ENCODE peak calls at places on chromosomes 4 and X, in ten cellular contexts. C is SHP77; M is RPMI8226; F is IMR-90; J is KG1; Y is NCI-H1105 treated with DMSO at 0.1 percent for 48 hours; D is NCI-H345; P is Jurkat, Clone E6-1; N is M059J; A is NCI-H1092. S is an unnamed sample.

GRCh38 chrX:19382500-19383145 is 38.9 kb downstream of the PDHA1 start:
- DNase-seq in P (peak), M (peak), F (peak), A (peak), J (no peak), D (peak), Y (no peak), N (peak), C (peak), S (peak)

GRCh38 chrX:119880552-119881437 is 9.2 kb downstream of the NDUFA1 start:
- DNase-seq in J (no peak), Y (peak), P (peak), N (peak), M (peak), C (peak), D (peak), F (peak), A (peak), S (peak)

GRCh38 chr4:6689506-6689960 is 4.1 kb upstream of the S100P start:
- DNase-seq in M (no peak), J (no peak), A (no peak), P (no peak), D (no peak), N (no peak), Y (no peak), F (no peak), C (no peak), S (no peak)

GRCh38 chrX:132710756-132711155 is 221.9 kb upstream of the MBNL3 start:
- DNase-seq in J (no peak), C (no peak), A (no peak), Y (no peak), N (no peak), D (no peak), M (no peak), P (no peak), F (no peak), S (no peak)

GRCh38 chr4:36719425-36719824 is 438.0 kb downstream of the DTHD1 start:
- DNase-seq in N (no peak), A (no peak), F (no peak), J (no peak), P (no peak), M (no peak), C (no peak), Y (no peak), D (no peak), S (no peak)

GRCh38 chr4:42281324-42282020 is 115.8 kb upstream of the SHISA3 start:
- DNase-seq in C (no peak), J (no peak), A (no peak), N (peak), F (no peak), M (no peak), D (no peak), Y (no peak), P (no peak), S (no peak)

GRCh38 chrX:13598877-13599276 is 29.5 kb downstream of the EGFL6 start:
- DNase-seq in J (no peak), A (no peak), Y (no peak), D (no peak), P (no peak), M (peak), N (peak), C (no peak), F (peak), S (peak)

GRCh38 chrX:138026211-138026610 is 460.3 kb downstream of the ZIC3 start:
- DNase-seq in F (no peak), C (no peak), A (peak), M (no peak), J (no peak), N (no peak), D (no peak), Y (peak), P (peak), S (no peak)

GRCh38 chr4:41935652-41936021 is 408 bp downstream of the TMEM33 start:
- DNase-seq in N (peak), M (peak), F (peak), Y (peak), C (no peak), D (no peak), A (no peak), J (no peak), P (peak), S (no peak)

GRCh38 chr4:146158036-146158745 is 17.3 kb upstream of the LSM6 start:
- DNase-seq in D (no peak), F (no peak), J (no peak), M (no peak), P (no peak), N (no peak), Y (no peak), C (no peak), A (no peak), S (no peak)

GRCh38 chr4:109303141-109303499 is 662 bp upstream of the COL25A1 start:
- DNase-seq in F (no peak), P (no peak), J (no peak), M (no peak), C (no peak), D (no peak), A (no peak), N (peak), Y (no peak), S (peak)

S was measured in HAP-1.